ENCODE peak calls at places on chromosomes 5 and 9, in six cellular contexts. M, U, Q, Y, H and S are unnamed samples.

GRCh38 chr5:142290574-142291299 is 34.1 kb downstream of the SPRY4 start:
- DNase-seq in H (no peak), Y (peak), Q (no peak), M (peak), U (no peak), S (no peak)

GRCh38 chr9:97895695-97896332 is 26.5 kb downstream of the TRMO start:
- DNase-seq in H (no peak), M (no peak), Y (peak), Q (no peak), U (peak), S (no peak)

GRCh38 chr9:105539452-105539851 is 18.5 kb upstream of the FKTN start:
- DNase-seq in H (no peak), Q (no peak), U (no peak), Y (no peak), M (no peak), S (no peak)

GRCh38 chr5:177492841-177493240 is 4.6 kb downstream of the PDLIM7 start:
- DNase-seq in Y (no peak), M (no peak), U (no peak), Q (no peak), H (no peak), S (no peak)

GRCh38 chr9:35696520-35697215 is 6.9 kb upstream of the TPM2 start:
- DNase-seq in Q (peak), H (peak), M (peak), U (peak), Y (peak), S (peak)

GRCh38 chr5:143495124-143495523 is 91.6 kb upstream of the NR3C1 start:
- DNase-seq in U (peak), Y (peak), H (no peak), Q (no peak), M (no peak), S (no peak)

GRCh38 chr5:65364907-65365306 is 116.8 kb downstream of the ADAMTS6 start:
- DNase-seq in M (no peak), Y (peak), H (no peak), U (peak), Q (no peak), S (no peak)

GRCh38 chr9:134325096-134325812 is 1.0 kb upstream of the RXRA start:
- DNase-seq in Q (no peak), H (peak), Y (peak), U (peak), M (peak), S (peak)

GRCh38 chr5:51651889-51652288 is 268.6 kb downstream of the ISL1 start:
- DNase-seq in M (no peak), H (no peak), Y (peak), U (no peak), Q (no peak), S (no peak)

GRCh38 chr9:14096182-14096922 is 217.6 kb downstream of the NFIB start:
- DNase-seq in M (no peak), Y (peak), U (peak), H (peak), Q (no peak), S (no peak)

GRCh38 chr9:35903049-35903448 is 3.0 kb upstream of the HRCT1 start:
- DNase-seq in U (peak), Q (no peak), Y (peak), H (no peak), M (no peak), S (no peak)

GRCh38 chr9:125428515-125429467 is 167.2 kb downstream of the GAPVD1 start:
- DNase-seq in Y (no peak), Q (no peak), U (no peak), M (no peak), H (no peak), S (no peak)

GRCh38 chr5:58156354-58156753 is 303.5 kb downstream of the PLK2 start:
- DNase-seq in M (no peak), Y (peak), Q (no peak), H (no peak), U (peak), S (no peak)

GRCh38 chr5:153572393-153572930 is 82.0 kb downstream of the GRIA1 start:
- DNase-seq in Y (no peak), Q (no peak), U (no peak), M (no peak), H (no peak), S (no peak)

GRCh38 chr9:98890256-98890655 is 53.5 kb upstream of the COL15A1 start:
- DNase-seq in Q (no peak), H (peak), Y (no peak), U (no peak), M (no peak), S (peak)

GRCh38 chr5:131998431-131999040 is 12.9 kb downstream of the ACSL6 start:
- DNase-seq in Y (no peak), H (no peak), Q (no peak), U (no peak), M (no peak), S (no peak)

GRCh38 chr5:1722877-1723276 is 76.8 kb downstream of the MRPL36 start:
- DNase-seq in U (no peak), M (no peak), Y (no peak), H (no peak), Q (no peak), S (no peak)

GRCh38 chr9:37395663-37396062 is 26.8 kb upstream of the GRHPR start:
- DNase-seq in H (no peak), U (no peak), M (no peak), Y (no peak), Q (no peak), S (no peak)

GRCh38 chr9:37392272-37392671 is 30.2 kb upstream of the GRHPR start:
- DNase-seq in H (no peak), M (no peak), Y (no peak), U (no peak), Q (no peak), S (no peak)

GRCh38 chr9:37395229-37395628 is 27.3 kb upstream of the GRHPR start:
- DNase-seq in M (no peak), Y (no peak), H (no peak), U (no peak), Q (no peak), S (no peak)

GRCh38 chr9:37386988-37387387 is 35.5 kb upstream of the GRHPR start:
- DNase-seq in H (no peak), Q (no peak), M (no peak), Y (no peak), U (no peak), S (no peak)

DNA sequence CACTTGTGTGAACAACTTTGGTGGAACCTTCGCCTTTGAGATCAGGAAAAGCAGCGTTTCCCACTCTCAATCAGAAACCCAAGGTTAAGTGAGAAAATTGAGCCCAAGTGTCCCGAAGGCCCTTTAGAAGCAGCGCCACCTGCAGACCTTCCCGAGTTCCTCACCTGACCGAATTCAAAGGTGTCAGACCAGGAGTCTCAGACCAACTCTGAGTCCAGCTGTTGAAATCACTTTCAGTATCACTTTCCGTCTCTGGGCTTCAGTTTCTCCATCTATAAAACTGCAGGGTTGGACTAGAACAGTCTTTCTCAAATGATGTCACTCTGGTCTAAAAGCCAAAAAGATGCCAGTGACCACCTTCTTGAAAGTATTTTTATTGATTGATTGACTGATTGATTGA is 31.7 kb upstream of the GRHPR start:
- DNase-seq in Y (no peak), H (peak), Q (no peak), M (no peak), U (peak), S (no peak)
- TF ChIP-seq CTCF in Y (peak), H (no peak), Q (no peak), M (no peak), U (peak), S (no peak)

GRCh38 chr9:95086564-95086955 is 230.9 kb downstream of the FANCC start:
- DNase-seq in U (no peak), M (no peak), Q (no peak), Y (no peak), H (no peak), S (no peak)

GRCh38 chr9:95085861-95086563 is 231.5 kb downstream of the FANCC start:
- DNase-seq in H (peak), U (no peak), M (peak), Q (no peak), Y (no peak), S (no peak)

GRCh38 chr9:95089257-95089873 is 228.1 kb downstream of the FANCC start:
- DNase-seq in M (no peak), U (no peak), H (no peak), Y (no peak), Q (no peak), S (no peak)

GRCh38 chr9:95088421-95089161 is 228.9 kb downstream of the FANCC start:
- DNase-seq in M (no peak), H (no peak), U (no peak), Y (no peak), Q (no peak), S (no peak)

GRCh38 chr9:95087659-95088242 is 229.8 kb downstream of the FANCC start:
- DNase-seq in H (peak), U (peak), M (no peak), Q (no peak), Y (no peak), S (no peak)
- TF ChIP-seq CTCF in H (no peak), U (peak), M (no peak), Q (no peak), Y (no peak), S (no peak)

GRCh38 chr9:90219548-90220118 is 423.0 kb downstream of the DIRAS2 start:
- DNase-seq in M (peak), H (peak), U (no peak), Q (no peak), Y (no peak), S (no peak)
- TF ChIP-seq CTCF in M (peak), H (peak), U (peak), Q (peak), Y (no peak), S (peak)

GRCh38 chr5:81488862-81489261 is 94.9 kb upstream of the ACOT12 start:
- DNase-seq in H (no peak), U (no peak), Y (no peak), M (no peak), Q (no peak), S (no peak)

GRCh38 chr5:81482595-81482994 is 88.7 kb upstream of the ACOT12 start:
- DNase-seq in U (peak), M (no peak), Y (peak), H (no peak), Q (no peak), S (no peak)

DNA sequence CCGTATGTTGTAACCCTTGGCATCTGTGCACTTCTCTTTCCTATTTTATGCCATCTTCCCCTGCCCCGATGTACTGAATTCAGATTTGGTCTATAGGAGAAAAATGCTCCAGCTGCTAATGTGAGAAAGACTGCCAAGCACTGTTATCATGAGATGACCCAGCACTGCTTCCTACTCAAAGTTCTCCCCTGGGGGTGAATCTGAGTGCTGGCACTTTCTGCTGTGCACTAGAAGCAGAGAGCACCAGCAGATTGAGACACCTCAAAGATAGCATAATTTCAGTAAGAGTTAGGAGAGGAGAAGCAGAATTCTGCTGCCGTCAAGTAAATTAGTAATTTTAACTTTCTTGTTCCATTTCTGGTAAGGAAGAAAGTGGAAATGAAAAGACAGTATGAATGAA is 92.8 kb upstream of the ACOT12 start:
- DNase-seq in Y (no peak), U (peak), Q (no peak), H (no peak), M (no peak), S (no peak)
- TF ChIP-seq CTCF in Y (no peak), U (no peak), Q (no peak), H (no peak), M (no peak), S (no peak)

GRCh38 chr5:140737486-140737885 is 37.2 kb downstream of the ZMAT2 start:
- DNase-seq in Q (no peak), U (no peak), Y (no peak), H (no peak), M (no peak), S (no peak)

DNA sequence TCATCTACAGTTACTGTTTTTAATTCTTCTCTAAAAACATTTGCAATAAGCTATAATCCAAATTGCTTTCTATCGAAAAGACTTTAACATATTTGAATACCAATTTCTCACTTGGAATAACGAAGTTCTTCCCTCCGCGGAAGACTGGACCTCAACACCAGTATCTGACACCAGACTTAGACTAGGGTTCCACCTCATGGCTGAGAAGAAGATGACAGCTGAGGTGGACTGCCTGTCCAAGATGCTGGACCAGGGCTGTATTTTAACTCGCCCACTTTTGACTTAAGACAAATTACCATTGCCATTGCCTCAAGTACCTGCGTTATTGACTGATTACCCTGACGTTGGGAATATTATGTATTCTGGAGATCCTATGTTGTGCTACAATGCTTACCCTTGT is 34.1 kb downstream of the ZMAT2 start:
- DNase-seq in U (peak), Q (no peak), Y (peak), M (no peak), H (no peak), S (no peak)
- TF ChIP-seq CTCF in U (peak), Q (peak), Y (peak), M (peak), H (no peak), S (no peak)

DNA sequence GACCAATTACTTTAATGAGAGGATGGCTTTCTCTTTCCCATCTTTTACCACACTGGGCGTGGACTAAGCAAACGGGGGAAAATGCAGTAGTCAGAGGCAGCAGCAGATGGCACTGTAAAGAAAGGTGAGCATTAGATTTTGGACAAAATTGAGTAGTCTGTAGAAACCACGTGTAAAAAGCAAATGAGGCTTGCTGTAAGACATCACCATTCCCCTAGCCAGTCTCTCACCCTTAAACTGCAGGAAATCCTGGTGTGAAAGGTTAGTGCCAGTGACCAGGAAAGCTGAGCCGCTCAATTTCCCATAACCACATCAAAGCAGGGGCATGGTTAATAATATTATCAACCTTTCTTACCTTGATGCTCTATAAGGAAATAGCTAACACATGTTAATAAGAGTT is 31.8 kb downstream of the SPATA31C2 start:
- DNase-seq in Q (no peak), M (no peak), U (peak), Y (peak), H (peak), S (peak)
- TF ChIP-seq CTCF in Q (peak), M (peak), U (peak), Y (peak), H (peak), S (peak)

GRCh38 chr9:92986175-92987110 is 39.1 kb downstream of the FGD3 start:
- DNase-seq in U (peak), Q (no peak), H (no peak), M (no peak), Y (peak), S (peak)
- TF ChIP-seq CTCF in U (peak), Q (peak), H (peak), M (peak), Y (peak), S (peak)

GRCh38 chr5:120053841-120054240 is 410.3 kb upstream of the PRR16 start:
- DNase-seq in Q (no peak), M (no peak), H (no peak), Y (peak), U (peak), S (no peak)
- TF ChIP-seq CTCF in Q (no peak), M (no peak), H (no peak), Y (no peak), U (no peak), S (no peak)